ENCODE peak calls at places on chromosomes 5 and 9, in ten cellular contexts. Z is midbrain, I is prostate gland, Y is NCI-H1105 treated with DMSO at 0.1 percent for 48 hours, C is NCI-H774, T is AG20443, L is AG10803, W is right atrium auricular region, P is AG09319, Q is DMS153. V is an unnamed sample.
A peak's percentile ranks its signal among the peaks of the same experiment; 100 is the strongest.

GRCh38 chr5:125064610-125065009 is 318.2 kb upstream of the ZNF608 start:
- DNase-seq in Z (no peak), I (no peak), Y (no peak), C (no peak), T (peak; percentile 50), L (peak; percentile 37), W (no peak), P (no peak), Q (no peak), V (no peak)

GRCh38 chr5:84565866-84566265 is 181.2 kb upstream of the EDIL3 start:
- DNase-seq in Z (no peak), I (no peak), Y (no peak), C (no peak), T (no peak), L (no peak), W (no peak), P (no peak), Q (no peak), V (no peak)

GRCh38 chr9:38107811-38108304 is 38.8 kb upstream of the SHB start:
- DNase-seq in Z (no peak), I (no peak), Y (no peak), C (no peak), T (no peak), L (no peak), W (peak; percentile 50), P (no peak), Q (no peak), V (no peak)

GRCh38 chr5:148961261-148962199 is 101.3 kb downstream of the SH3TC2 start:
- DNase-seq in Z (no peak), I (no peak), Y (no peak), C (no peak), T (no peak), L (no peak), W (no peak), P (peak; percentile 37), Q (no peak), V (no peak)

GRCh38 chr5:168047669-168048111 is 243.8 kb upstream of the WWC1 start:
- DNase-seq in Z (no peak), I (peak; percentile 70), Y (no peak), C (no peak), T (no peak), L (no peak), W (no peak), P (no peak), Q (no peak), V (no peak)

GRCh38 chr9:100285601-100286000 is 67.1 kb downstream of the TEX10 start:
- DNase-seq in Z (no peak), I (peak; percentile 13), Y (no peak), C (no peak), T (no peak), L (no peak), W (no peak), P (no peak), Q (no peak), V (no peak)

GRCh38 chr5:177099422-177100093 is 12.8 kb downstream of the FGFR4 start:
- DNase-seq in Z (no peak), I (no peak), Y (no peak), C (peak; percentile 39), T (no peak), L (no peak), W (no peak), P (no peak), Q (no peak), V (no peak)

GRCh38 chr9:69179037-69179436 is 5.0 kb downstream of the TJP2 start:
- DNase-seq in Z (no peak), I (no peak), Y (no peak), C (no peak), T (no peak), L (no peak), W (no peak), P (no peak), Q (no peak), V (no peak)

GRCh38 chr5:125277494-125278154 is 531.2 kb upstream of the ZNF608 start:
- DNase-seq in Z (no peak), I (no peak), Y (no peak), C (no peak), T (peak; percentile 50), L (peak; percentile 54), W (no peak), P (peak; percentile 11), Q (no peak), V (no peak)

GRCh38 chr5:173454764-173455598 is 126.8 kb upstream of the STC2 start:
- DNase-seq in Z (no peak), I (no peak), Y (no peak), C (no peak), T (peak; percentile 82), L (peak; percentile 98), W (peak; percentile 83), P (peak; percentile 89), Q (no peak), V (no peak)

GRCh38 chr9:14715102-14715501 is 7.4 kb downstream of the CER1 start:
- DNase-seq in Z (no peak), I (no peak), Y (no peak), C (no peak), T (no peak), L (no peak), W (no peak), P (no peak), Q (no peak), V (no peak)

GRCh38 chr9:88745281-88746001 is 210.5 kb downstream of the NXNL2 start:
- DNase-seq in Z (no peak), I (no peak), Y (no peak), C (no peak), T (peak; percentile 53), L (peak; percentile 99), W (no peak), P (peak; percentile 92), Q (no peak), V (no peak)

GRCh38 chr5:81044868-81045267 is 84.7 kb downstream of the RASGRF2 start:
- DNase-seq in Z (no peak), I (no peak), Y (no peak), C (no peak), T (no peak), L (no peak), W (no peak), P (no peak), Q (no peak), V (no peak)

GRCh38 chr5:14395411-14395810 is 186.2 kb upstream of the OTULINL start:
- DNase-seq in Z (no peak), I (no peak), Y (no peak), C (no peak), T (no peak), L (no peak), W (no peak), P (no peak), Q (no peak), V (no peak)

GRCh38 chr9:129458663-129459549 is 162.0 kb downstream of the C9orf50 start:
- DNase-seq in Z (peak; percentile 40), I (peak; percentile 46), Y (peak; percentile 44), C (no peak), T (no peak), L (no peak), W (no peak), P (no peak), Q (no peak), V (no peak)

GRCh38 chr9:35042081-35042604 is 30.3 kb downstream of the VCP start:
- DNase-seq in Z (no peak), I (no peak), Y (no peak), C (no peak), T (peak; percentile 37), L (peak; percentile 41), W (no peak), P (no peak), Q (no peak), V (no peak)

GRCh38 chr9:131282688-131283422 is 6.5 kb upstream of the FAM78A start:
- DNase-seq in Z (no peak), I (no peak), Y (peak; percentile 11), C (no peak), T (peak; percentile 54), L (no peak), W (no peak), P (no peak), Q (no peak), V (no peak)

GRCh38 chr9:12703996-12704395 is 10.8 kb downstream of the TYRP1 start:
- DNase-seq in Z (no peak), I (no peak), Y (no peak), C (no peak), T (no peak), L (peak; percentile 6), W (no peak), P (no peak), Q (no peak), V (no peak)

GRCh38 chr5:172953776-172954189 is 5.4 kb upstream of the RPL26L1 start:
- DNase-seq in Z (no peak), I (no peak), Y (no peak), C (no peak), T (peak; percentile 83), L (peak; percentile 97), W (no peak), P (peak; percentile 73), Q (no peak), V (no peak)

GRCh38 chr5:167934561-167934971 is 356.9 kb upstream of the WWC1 start:
- DNase-seq in Z (peak; percentile 18), I (no peak), Y (no peak), C (no peak), T (peak; percentile 21), L (peak; percentile 90), W (no peak), P (no peak), Q (no peak), V (no peak)

GRCh38 chr5:14595189-14595588 is 13.6 kb downstream of the OTULINL start:
- DNase-seq in Z (peak; percentile 21), I (no peak), Y (no peak), C (no peak), T (no peak), L (no peak), W (no peak), P (no peak), Q (no peak), V (no peak)

GRCh38 chr9:29322240-29322639 is 1749.0 kb upstream of the C9orf72 start:
- DNase-seq in Z (no peak), I (no peak), Y (no peak), C (no peak), T (no peak), L (no peak), W (no peak), P (no peak), Q (no peak), V (no peak)

GRCh38 chr5:61362796-61363364 is 30.8 kb downstream of the ZSWIM6 start:
- DNase-seq in Z (no peak), I (no peak), Y (no peak), C (no peak), T (no peak), L (peak; percentile 6), W (no peak), P (no peak), Q (no peak), V (no peak)

GRCh38 chr9:116103976-116104820 is 49.4 kb upstream of the PAPPA start:
- DNase-seq in Z (no peak), I (no peak), Y (no peak), C (no peak), T (no peak), L (peak; percentile 44), W (no peak), P (no peak), Q (no peak), V (no peak)

GRCh38 chr5:143057580-143057999 is 287.4 kb downstream of the ARHGAP26 start:
- DNase-seq in Z (no peak), I (no peak), Y (no peak), C (no peak), T (peak; percentile 49), L (peak; percentile 80), W (no peak), P (no peak), Q (no peak), V (no peak)

GRCh38 chr9:80062581-80062980 is 490.8 kb downstream of the TLE4 start:
- DNase-seq in Z (no peak), I (no peak), Y (no peak), C (no peak), T (no peak), L (no peak), W (no peak), P (no peak), Q (no peak), V (no peak)

GRCh38 chr5:181121675-181122561 is 9.1 kb downstream of the OR2V1 start:
- DNase-seq in Z (no peak), I (no peak), Y (no peak), C (no peak), T (no peak), L (no peak), W (peak; percentile 61), P (no peak), Q (no peak), V (no peak)

GRCh38 chr5:177447066-177447610 is 524 bp downstream of the PRR7 start:
- DNase-seq in Z (peak; percentile 74), I (no peak), Y (peak; percentile 32), C (peak; percentile 56), T (peak; percentile 68), L (peak; percentile 40), W (no peak), P (no peak), Q (peak; percentile 6), V (peak; percentile 32)

V was measured in GM18507.